ENCODE peak calls at places on chromosomes 6 and 20, in eight cellular contexts. B, Z, Q, Y, M, U, K and O are unnamed samples.

GRCh38 chr6:130500693-130501092 is 134.9 kb downstream of the TMEM200A start:
- DNase-seq in B (peak), Z (no peak), Q (no peak), Y (no peak), M (no peak), U (no peak), K (no peak), O (no peak)

GRCh38 chr20:50915424-50915823 is 15.8 kb downstream of the ADNP start:
- DNase-seq in B (peak), Z (no peak), Q (no peak), Y (no peak), M (no peak), U (no peak), K (no peak), O (no peak)

GRCh38 chr6:7705483-7705882 is 20.4 kb upstream of the BMP6 start:
- DNase-seq in B (no peak), Z (no peak), Q (no peak), Y (no peak), M (no peak), U (no peak), K (no peak), O (no peak)

GRCh38 chr20:63881451-63882226 is 13.3 kb upstream of the DNAJC5 start:
- DNase-seq in B (no peak), Z (no peak), Q (no peak), Y (no peak), M (no peak), U (no peak), K (no peak), O (no peak)

GRCh38 chr6:157709514-157709913 is 113.5 kb upstream of the SNX9 start:
- DNase-seq in B (no peak), Z (no peak), Q (peak), Y (no peak), M (no peak), U (no peak), K (no peak), O (no peak)

GRCh38 chr20:63525968-63526367 is 5.4 kb downstream of the PPDPF start:
- DNase-seq in B (no peak), Z (no peak), Q (no peak), Y (peak), M (no peak), U (no peak), K (no peak), O (peak)

GRCh38 chr6:98384766-98385165 is 449.6 kb upstream of the POU3F2 start:
- DNase-seq in B (no peak), Z (no peak), Q (no peak), Y (no peak), M (no peak), U (no peak), K (no peak), O (no peak)

GRCh38 chr6:39357998-39358686 is 35.6 kb upstream of the KCNK16 start:
- DNase-seq in B (peak), Z (peak), Q (peak), Y (peak), M (no peak), U (peak), K (no peak), O (peak)

GRCh38 chr6:37125779-37126553 is 44.0 kb upstream of the PIM1 start:
- DNase-seq in B (peak), Z (no peak), Q (no peak), Y (no peak), M (no peak), U (no peak), K (no peak), O (no peak)

GRCh38 chr20:48126227-48126740 is 341.0 kb upstream of the SULF2 start:
- DNase-seq in B (no peak), Z (no peak), Q (no peak), Y (peak), M (no peak), U (no peak), K (no peak), O (no peak)

GRCh38 chr6:161736796-161737292 is 463.0 kb upstream of the AGPAT4 start:
- DNase-seq in B (no peak), Z (no peak), Q (no peak), Y (no peak), M (no peak), U (peak), K (no peak), O (no peak)

GRCh38 chr6:85385636-85386315 is 64.1 kb upstream of the NT5E start:
- DNase-seq in B (no peak), Z (no peak), Q (no peak), Y (no peak), M (no peak), U (no peak), K (no peak), O (no peak)

GRCh38 chr6:89071036-89071435 is 9.5 kb upstream of the PNRC1 start:
- DNase-seq in B (no peak), Z (peak), Q (no peak), Y (no peak), M (no peak), U (peak), K (no peak), O (peak)

GRCh38 chr20:8331740-8332412 is 199.8 kb downstream of the PLCB1 start:
- DNase-seq in B (peak), Z (no peak), Q (no peak), Y (no peak), M (no peak), U (no peak), K (peak), O (no peak)

GRCh38 chr6:3117912-3118352 is 579 bp upstream of the BPHL start:
- DNase-seq in B (peak), Z (no peak), Q (no peak), Y (peak), M (no peak), U (no peak), K (no peak), O (no peak)

GRCh38 chr6:28489366-28490190 is 26.0 kb downstream of the GPX6 start:
- DNase-seq in B (peak), Z (no peak), Q (no peak), Y (no peak), M (no peak), U (peak), K (peak), O (peak)

GRCh38 chr6:148404456-148405022 is 61.9 kb downstream of the SASH1 start:
- DNase-seq in B (no peak), Z (no peak), Q (no peak), Y (no peak), M (no peak), U (no peak), K (no peak), O (no peak)

GRCh38 chr6:118269659-118270058 is 278.4 kb upstream of the PLN start:
- DNase-seq in B (no peak), Z (no peak), Q (no peak), Y (no peak), M (no peak), U (no peak), K (no peak), O (no peak)

GRCh38 chr20:62741701-62742491 is 33.3 kb downstream of the NTSR1 start:
- DNase-seq in B (no peak), Z (no peak), Q (peak), Y (no peak), M (no peak), U (no peak), K (no peak), O (no peak)

GRCh38 chr20:32820000-32820697 is 395 bp downstream of the MAPRE1 start:
- DNase-seq in B (peak), Z (no peak), Q (no peak), Y (peak), M (peak), U (peak), K (no peak), O (peak)

GRCh38 chr6:27871919-27872633 is 40.1 kb downstream of the OR2B2 start:
- DNase-seq in B (peak), Z (peak), Q (peak), Y (peak), M (peak), U (peak), K (no peak), O (peak)

GRCh38 chr6:43776115-43776798 is 6.2 kb downstream of the VEGFA start:
- DNase-seq in B (no peak), Z (no peak), Q (no peak), Y (no peak), M (no peak), U (no peak), K (no peak), O (no peak)

GRCh38 chr6:138526822-138527235 is 27.5 kb upstream of the NHSL1 start:
- DNase-seq in B (no peak), Z (no peak), Q (no peak), Y (peak), M (no peak), U (peak), K (no peak), O (no peak)

GRCh38 chr6:7505196-7505699 is 36.2 kb upstream of the DSP start:
- DNase-seq in B (peak), Z (peak), Q (no peak), Y (peak), M (no peak), U (peak), K (peak), O (peak)

GRCh38 chr6:142945071-142945445 is at the start of gene HIVEP2:
- DNase-seq in B (peak), Z (no peak), Q (peak), Y (peak), M (peak), U (peak), K (peak), O (peak)

GRCh38 chr6:157087974-157088373 is 235.3 kb downstream of the TMEM242 start:
- DNase-seq in B (no peak), Z (peak), Q (no peak), Y (no peak), M (no peak), U (peak), K (no peak), O (no peak)

GRCh38 chr20:23222531-23223200 is 127.9 kb upstream of the NXT1 start:
- DNase-seq in B (no peak), Z (no peak), Q (no peak), Y (no peak), M (no peak), U (no peak), K (no peak), O (no peak)